ENCODE peak calls at places on chromosomes 11 and 22, in eight cellular contexts. One of them, this sample, is unnamed.

GRCh38 chr22:45082795-45083194 is 73.0 kb upstream of the PHF21B start:
- DNase-seq in astrocyte of the spinal cord: no peak
- DNase-seq in endothelial cell: peak
- DNase-seq in epithelial cell of esophagus: no peak
- DNase-seq in right lobe of liver: no peak
- DNase-seq in CD4-positive, alpha-beta T cell: no peak
- DNase-seq in A549: peak
- DNase-seq in SK-N-SH: peak
- DNase-seq in this sample: no peak

GRCh38 chr22:36569999-36570398 is 41.0 kb upstream of the EIF3D start:
- DNase-seq in right lobe of liver: no peak
- DNase-seq in endothelial cell: peak
- DNase-seq in epithelial cell of esophagus: peak
- DNase-seq in astrocyte of the spinal cord: no peak
- DNase-seq in CD4-positive, alpha-beta T cell: no peak
- DNase-seq in A549: peak
- DNase-seq in SK-N-SH: peak
- DNase-seq in this sample: no peak

GRCh38 chr11:58805065-58805464 is 39.4 kb downstream of the GLYATL2 start:
- DNase-seq in CD4-positive, alpha-beta T cell: no peak
- DNase-seq in SK-N-SH: no peak
- DNase-seq in epithelial cell of esophagus: peak
- DNase-seq in A549: no peak
- DNase-seq in right lobe of liver: no peak
- DNase-seq in endothelial cell: no peak
- DNase-seq in astrocyte of the spinal cord: no peak
- DNase-seq in this sample: no peak

GRCh38 chr11:74427377-74427776 is 29.1 kb upstream of the PGM2L1 start:
- DNase-seq in CD4-positive, alpha-beta T cell: no peak
- DNase-seq in SK-N-SH: no peak
- DNase-seq in astrocyte of the spinal cord: no peak
- DNase-seq in right lobe of liver: no peak
- DNase-seq in epithelial cell of esophagus: no peak
- DNase-seq in A549: peak
- DNase-seq in endothelial cell: no peak
- DNase-seq in this sample: no peak

GRCh38 chr11:85021066-85021465 is 606.1 kb downstream of the DLG2 start:
- DNase-seq in CD4-positive, alpha-beta T cell: no peak
- DNase-seq in endothelial cell: no peak
- DNase-seq in astrocyte of the spinal cord: no peak
- DNase-seq in right lobe of liver: no peak
- DNase-seq in epithelial cell of esophagus: no peak
- DNase-seq in A549: no peak
- DNase-seq in SK-N-SH: no peak
- DNase-seq in this sample: no peak

GRCh38 chr11:102061276-102061675 is 14.0 kb downstream of the CFAP300 start:
- DNase-seq in astrocyte of the spinal cord: peak
- DNase-seq in SK-N-SH: no peak
- DNase-seq in A549: no peak
- DNase-seq in CD4-positive, alpha-beta T cell: no peak
- DNase-seq in epithelial cell of esophagus: peak
- DNase-seq in right lobe of liver: no peak
- DNase-seq in endothelial cell: no peak
- DNase-seq in this sample: no peak

GRCh38 chr11:105618343-105618955 is 8.6 kb downstream of the GRIA4 start:
- DNase-seq in A549: no peak
- DNase-seq in epithelial cell of esophagus: no peak
- DNase-seq in endothelial cell: no peak
- DNase-seq in CD4-positive, alpha-beta T cell: no peak
- DNase-seq in right lobe of liver: no peak
- DNase-seq in SK-N-SH: no peak
- DNase-seq in astrocyte of the spinal cord: no peak
- DNase-seq in this sample: no peak

GRCh38 chr11:131186629-131187075 is 183.8 kb upstream of the NTM start:
- DNase-seq in epithelial cell of esophagus: peak
- DNase-seq in SK-N-SH: no peak
- DNase-seq in right lobe of liver: no peak
- DNase-seq in CD4-positive, alpha-beta T cell: no peak
- DNase-seq in A549: no peak
- DNase-seq in endothelial cell: peak
- DNase-seq in astrocyte of the spinal cord: no peak
- DNase-seq in this sample: no peak

GRCh38 chr22:36641902-36642640 is 61.5 kb downstream of the CACNG2 start:
- DNase-seq in SK-N-SH: no peak
- DNase-seq in CD4-positive, alpha-beta T cell: no peak
- DNase-seq in astrocyte of the spinal cord: no peak
- DNase-seq in right lobe of liver: no peak
- DNase-seq in endothelial cell: no peak
- DNase-seq in A549: peak
- DNase-seq in epithelial cell of esophagus: peak
- DNase-seq in this sample: no peak

GRCh38 chr11:116613201-116613910 is 159.4 kb downstream of the BUD13 start:
- DNase-seq in CD4-positive, alpha-beta T cell: no peak
- DNase-seq in endothelial cell: no peak
- DNase-seq in A549: no peak
- DNase-seq in epithelial cell of esophagus: no peak
- DNase-seq in right lobe of liver: no peak
- DNase-seq in astrocyte of the spinal cord: no peak
- DNase-seq in SK-N-SH: no peak
- DNase-seq in this sample: no peak

GRCh38 chr11:106001304-106002012 is 20.6 kb downstream of the MSANTD4 start:
- DNase-seq in SK-N-SH: no peak
- DNase-seq in epithelial cell of esophagus: peak
- DNase-seq in CD4-positive, alpha-beta T cell: no peak
- DNase-seq in A549: no peak
- DNase-seq in endothelial cell: no peak
- DNase-seq in astrocyte of the spinal cord: no peak
- DNase-seq in right lobe of liver: no peak
- DNase-seq in this sample: no peak

GRCh38 chr11:86101493-86101892 is 32.6 kb upstream of the PICALM start:
- DNase-seq in endothelial cell: no peak
- DNase-seq in epithelial cell of esophagus: peak
- DNase-seq in SK-N-SH: no peak
- DNase-seq in astrocyte of the spinal cord: peak
- DNase-seq in CD4-positive, alpha-beta T cell: no peak
- DNase-seq in A549: peak
- DNase-seq in right lobe of liver: no peak
- DNase-seq in this sample: no peak

GRCh38 chr22:35212020-35212419 is 45.3 kb upstream of the HMGXB4 start:
- DNase-seq in SK-N-SH: no peak
- DNase-seq in endothelial cell: no peak
- DNase-seq in CD4-positive, alpha-beta T cell: no peak
- DNase-seq in A549: no peak
- DNase-seq in astrocyte of the spinal cord: peak
- DNase-seq in epithelial cell of esophagus: no peak
- DNase-seq in right lobe of liver: no peak
- DNase-seq in this sample: no peak

GRCh38 chr11:14300661-14301304 is 58.2 kb downstream of the RRAS2 start:
- DNase-seq in SK-N-SH: peak
- DNase-seq in A549: peak
- DNase-seq in right lobe of liver: no peak
- DNase-seq in epithelial cell of esophagus: peak
- DNase-seq in endothelial cell: peak
- DNase-seq in CD4-positive, alpha-beta T cell: peak
- DNase-seq in astrocyte of the spinal cord: peak
- DNase-seq in this sample: peak

GRCh38 chr11:94876645-94877445 is 96.5 kb downstream of the CWC15 start:
- DNase-seq in A549: peak
- DNase-seq in astrocyte of the spinal cord: peak
- DNase-seq in SK-N-SH: no peak
- DNase-seq in endothelial cell: no peak
- DNase-seq in epithelial cell of esophagus: peak
- DNase-seq in CD4-positive, alpha-beta T cell: no peak
- DNase-seq in right lobe of liver: peak
- DNase-seq in this sample: no peak

GRCh38 chr22:49972163-49973017 is 11.8 kb downstream of the PIM3 start:
- DNase-seq in CD4-positive, alpha-beta T cell: peak
- DNase-seq in epithelial cell of esophagus: no peak
- DNase-seq in endothelial cell: peak
- DNase-seq in astrocyte of the spinal cord: no peak
- DNase-seq in SK-N-SH: peak
- DNase-seq in right lobe of liver: peak
- DNase-seq in A549: no peak
- DNase-seq in this sample: no peak

GRCh38 chr11:129593098-129593497 is 217.4 kb downstream of the BARX2 start:
- DNase-seq in right lobe of liver: no peak
- DNase-seq in SK-N-SH: no peak
- DNase-seq in CD4-positive, alpha-beta T cell: no peak
- DNase-seq in A549: no peak
- DNase-seq in astrocyte of the spinal cord: no peak
- DNase-seq in endothelial cell: no peak
- DNase-seq in epithelial cell of esophagus: peak
- DNase-seq in this sample: no peak

DNA sequence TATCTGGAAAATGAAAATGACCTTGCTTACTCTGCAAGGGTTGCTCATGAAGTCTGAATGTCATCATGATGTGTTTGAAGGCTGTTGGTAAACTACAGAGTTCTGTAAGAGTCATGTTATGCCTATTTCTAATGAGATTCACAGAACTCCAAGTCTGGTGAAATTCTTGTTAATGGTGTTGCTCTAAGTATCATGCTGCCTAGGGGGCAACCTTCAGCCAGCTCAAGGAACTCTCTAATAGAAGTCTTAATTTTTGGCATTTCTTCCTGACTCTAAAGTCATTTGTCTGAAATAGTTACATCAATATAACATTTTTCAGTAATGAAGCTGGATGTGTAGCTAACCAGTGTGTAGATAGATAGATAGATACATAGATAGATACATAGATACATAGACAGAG is 302.8 kb downstream of the FAT3 start:
- DNase-seq in SK-N-SH: no peak
- DNase-seq in epithelial cell of esophagus: no peak
- DNase-seq in right lobe of liver: no peak
- DNase-seq in astrocyte of the spinal cord: no peak
- DNase-seq in endothelial cell: no peak
- DNase-seq in CD4-positive, alpha-beta T cell: no peak
- DNase-seq in A549: no peak
- DNase-seq in this sample: no peak
- TF ChIP-seq CTCF in SK-N-SH: no peak
- TF ChIP-seq CTCF in epithelial cell of esophagus: no peak
- TF ChIP-seq CTCF in right lobe of liver: no peak
- TF ChIP-seq CTCF in astrocyte of the spinal cord: no peak
- TF ChIP-seq CTCF in endothelial cell: no peak
- TF ChIP-seq CTCF in CD4-positive, alpha-beta T cell: no peak
- TF ChIP-seq CTCF in A549: no peak
- TF ChIP-seq CTCF in this sample: no peak

GRCh38 chr11:36822829-36823228 is 224.8 kb upstream of the RAG2 start:
- DNase-seq in A549: no peak
- DNase-seq in CD4-positive, alpha-beta T cell: no peak
- DNase-seq in right lobe of liver: no peak
- DNase-seq in epithelial cell of esophagus: no peak
- DNase-seq in astrocyte of the spinal cord: no peak
- DNase-seq in SK-N-SH: no peak
- DNase-seq in endothelial cell: no peak
- DNase-seq in this sample: no peak

GRCh38 chr11:36817336-36817965 is 219.4 kb upstream of the RAG2 start:
- DNase-seq in CD4-positive, alpha-beta T cell: no peak
- DNase-seq in right lobe of liver: no peak
- DNase-seq in SK-N-SH: no peak
- DNase-seq in A549: peak
- DNase-seq in endothelial cell: no peak
- DNase-seq in astrocyte of the spinal cord: no peak
- DNase-seq in epithelial cell of esophagus: peak
- DNase-seq in this sample: no peak

DNA sequence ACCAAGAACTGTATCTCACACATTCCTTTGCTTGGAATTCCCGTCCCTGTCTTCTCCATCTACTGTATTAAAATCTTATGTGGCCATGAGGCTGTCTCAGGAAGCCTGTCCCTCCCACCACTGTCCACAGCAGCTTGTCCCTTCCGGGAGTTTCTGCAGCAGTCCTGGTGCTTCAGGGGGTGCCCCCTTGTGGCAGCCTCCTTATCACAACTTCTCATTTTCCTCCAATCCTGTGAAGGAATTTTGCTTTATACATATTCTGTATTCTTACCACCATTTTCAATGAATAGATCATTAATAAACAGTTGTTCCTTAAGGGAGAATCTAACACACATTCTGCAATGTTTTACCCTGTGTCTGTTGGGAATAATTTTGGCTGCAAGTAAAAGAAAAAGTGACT is 220.4 kb upstream of the RAG2 start:
- DNase-seq in A549: peak
- DNase-seq in CD4-positive, alpha-beta T cell: no peak
- DNase-seq in astrocyte of the spinal cord: no peak
- DNase-seq in endothelial cell: peak
- DNase-seq in SK-N-SH: peak
- DNase-seq in epithelial cell of esophagus: peak
- DNase-seq in right lobe of liver: no peak
- DNase-seq in this sample: no peak
- TF ChIP-seq CTCF in A549: no peak
- TF ChIP-seq CTCF in CD4-positive, alpha-beta T cell: no peak
- TF ChIP-seq CTCF in astrocyte of the spinal cord: peak
- TF ChIP-seq CTCF in endothelial cell: no peak
- TF ChIP-seq CTCF in SK-N-SH: peak
- TF ChIP-seq CTCF in epithelial cell of esophagus: peak
- TF ChIP-seq CTCF in right lobe of liver: no peak
- TF ChIP-seq CTCF in this sample: peak

GRCh38 chr11:37988031-37988430 is 1390.0 kb upstream of the RAG2 start:
- DNase-seq in A549: no peak
- DNase-seq in epithelial cell of esophagus: peak
- DNase-seq in right lobe of liver: no peak
- DNase-seq in astrocyte of the spinal cord: peak
- DNase-seq in endothelial cell: no peak
- DNase-seq in SK-N-SH: peak
- DNase-seq in CD4-positive, alpha-beta T cell: no peak
- DNase-seq in this sample: no peak

DNA sequence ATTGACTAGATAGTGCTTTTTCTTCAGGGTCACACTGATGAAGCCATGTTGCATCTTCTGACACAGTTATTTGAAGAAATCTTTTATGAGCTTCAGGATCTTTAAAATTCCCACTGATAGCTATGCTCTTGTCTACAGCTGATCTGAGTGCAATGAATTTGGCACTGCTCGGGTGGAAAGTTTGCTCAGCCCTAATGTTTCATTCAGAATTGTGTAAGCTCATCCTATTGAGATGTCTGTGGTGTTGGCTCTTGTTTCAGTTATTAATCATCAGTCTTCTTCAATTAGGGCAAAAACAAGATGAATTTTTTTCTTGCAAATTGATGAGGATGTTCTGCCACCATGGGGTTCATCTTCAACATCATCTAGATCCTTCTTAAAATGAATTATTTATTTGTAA is 1387.0 kb upstream of the RAG2 start:
- DNase-seq in right lobe of liver: no peak
- DNase-seq in SK-N-SH: no peak
- DNase-seq in A549: no peak
- DNase-seq in CD4-positive, alpha-beta T cell: no peak
- DNase-seq in endothelial cell: no peak
- DNase-seq in astrocyte of the spinal cord: no peak
- DNase-seq in epithelial cell of esophagus: peak
- DNase-seq in this sample: no peak
- TF ChIP-seq CTCF in right lobe of liver: no peak
- TF ChIP-seq CTCF in SK-N-SH: no peak
- TF ChIP-seq CTCF in A549: no peak
- TF ChIP-seq CTCF in CD4-positive, alpha-beta T cell: no peak
- TF ChIP-seq CTCF in endothelial cell: no peak
- TF ChIP-seq CTCF in astrocyte of the spinal cord: no peak
- TF ChIP-seq CTCF in epithelial cell of esophagus: no peak
- TF ChIP-seq CTCF in this sample: no peak

DNA sequence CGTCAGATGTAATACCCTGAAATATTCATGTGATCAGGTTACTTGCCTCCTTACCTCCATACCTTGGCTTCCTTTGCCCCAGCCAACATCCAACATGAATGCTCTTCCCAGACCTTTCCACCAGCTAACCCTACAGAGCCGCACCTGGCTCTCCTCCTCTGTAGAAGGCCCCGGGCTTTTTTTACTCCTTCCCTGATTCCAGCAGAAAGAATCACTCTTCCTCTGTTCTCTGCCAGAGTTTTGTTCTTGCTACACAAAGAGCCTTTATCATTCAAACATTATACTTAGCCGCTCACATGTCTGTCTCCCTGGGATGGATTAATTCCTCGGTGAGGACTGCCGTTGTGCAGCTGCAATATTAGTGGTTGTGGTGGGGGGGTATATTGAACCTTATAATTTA is 116.8 kb upstream of the GRAMD1B start:
- DNase-seq in epithelial cell of esophagus: no peak
- DNase-seq in astrocyte of the spinal cord: no peak
- DNase-seq in right lobe of liver: no peak
- DNase-seq in endothelial cell: no peak
- DNase-seq in SK-N-SH: no peak
- DNase-seq in A549: no peak
- DNase-seq in CD4-positive, alpha-beta T cell: no peak
- DNase-seq in this sample: no peak
- TF ChIP-seq CTCF in epithelial cell of esophagus: no peak
- TF ChIP-seq CTCF in astrocyte of the spinal cord: no peak
- TF ChIP-seq CTCF in right lobe of liver: no peak
- TF ChIP-seq CTCF in endothelial cell: no peak
- TF ChIP-seq CTCF in SK-N-SH: no peak
- TF ChIP-seq CTCF in A549: no peak
- TF ChIP-seq CTCF in CD4-positive, alpha-beta T cell: no peak
- TF ChIP-seq CTCF in this sample: no peak